ENCODE peak calls at places on chromosomes 3 and 15, in seven cellular contexts. One of them, this sample, is unnamed.

GRCh38 chr15:92377083-92377789 is 16.4 kb upstream of the ST8SIA2 start:
- DNase-seq in AG09309: no peak
- DNase-seq in body of pancreas: no peak
- DNase-seq in astrocyte of the spinal cord: no peak
- DNase-seq in fibroblast of pulmonary artery: no peak
- DNase-seq in DND-41: no peak
- DNase-seq in foreskin fibroblast: no peak
- DNase-seq in this sample: no peak

GRCh38 chr3:170513674-170514073 is 72.2 kb downstream of the SLC7A14 start:
- DNase-seq in astrocyte of the spinal cord: no peak
- DNase-seq in AG09309: no peak
- DNase-seq in foreskin fibroblast: no peak
- DNase-seq in body of pancreas: no peak
- DNase-seq in DND-41: no peak
- DNase-seq in fibroblast of pulmonary artery: no peak
- DNase-seq in this sample: no peak

GRCh38 chr3:55242921-55243320 is 244.2 kb downstream of the WNT5A start:
- DNase-seq in foreskin fibroblast: no peak
- DNase-seq in AG09309: no peak
- DNase-seq in fibroblast of pulmonary artery: no peak
- DNase-seq in DND-41: no peak
- DNase-seq in body of pancreas: no peak
- DNase-seq in astrocyte of the spinal cord: no peak
- DNase-seq in this sample: no peak

GRCh38 chr3:19147905-19148767 is at the start of gene KCNH8:
- DNase-seq in foreskin fibroblast: no peak
- DNase-seq in DND-41: peak; percentile 7
- DNase-seq in fibroblast of pulmonary artery: no peak
- DNase-seq in astrocyte of the spinal cord: no peak
- DNase-seq in AG09309: no peak
- DNase-seq in body of pancreas: peak; percentile 51
- DNase-seq in this sample: no peak

GRCh38 chr3:126344380-126345041 is 12.7 kb downstream of the KLF15 start:
- DNase-seq in AG09309: no peak
- DNase-seq in fibroblast of pulmonary artery: no peak
- DNase-seq in DND-41: no peak
- DNase-seq in foreskin fibroblast: no peak
- DNase-seq in body of pancreas: no peak
- DNase-seq in astrocyte of the spinal cord: no peak
- DNase-seq in this sample: no peak

GRCh38 chr3:142850395-142851023 is 38.4 kb downstream of the PCOLCE2 start:
- DNase-seq in foreskin fibroblast: peak; percentile 92
- DNase-seq in DND-41: no peak
- DNase-seq in astrocyte of the spinal cord: peak; percentile 95
- DNase-seq in AG09309: peak; percentile 87
- DNase-seq in body of pancreas: peak; percentile 51
- DNase-seq in fibroblast of pulmonary artery: peak; percentile 90
- DNase-seq in this sample: peak; percentile 51

GRCh38 chr15:68589783-68590710 is 11.3 kb downstream of the CORO2B start:
- DNase-seq in body of pancreas: no peak
- DNase-seq in DND-41: no peak
- DNase-seq in astrocyte of the spinal cord: no peak
- DNase-seq in AG09309: no peak
- DNase-seq in fibroblast of pulmonary artery: no peak
- DNase-seq in foreskin fibroblast: no peak
- DNase-seq in this sample: no peak

GRCh38 chr15:68407141-68407885 is 24.6 kb downstream of the ITGA11 start:
- DNase-seq in AG09309: no peak
- DNase-seq in astrocyte of the spinal cord: no peak
- DNase-seq in body of pancreas: no peak
- DNase-seq in DND-41: no peak
- DNase-seq in fibroblast of pulmonary artery: peak; percentile 52
- DNase-seq in foreskin fibroblast: no peak
- DNase-seq in this sample: no peak

GRCh38 chr15:83310521-83311456 is 26.3 kb upstream of the BNC1 start:
- DNase-seq in fibroblast of pulmonary artery: peak; percentile 86
- DNase-seq in AG09309: no peak
- DNase-seq in body of pancreas: no peak
- DNase-seq in astrocyte of the spinal cord: no peak
- DNase-seq in DND-41: no peak
- DNase-seq in foreskin fibroblast: no peak
- DNase-seq in this sample: no peak

GRCh38 chr3:39255503-39256325 is 24.1 kb downstream of the CX3CR1 start:
- DNase-seq in fibroblast of pulmonary artery: no peak
- DNase-seq in foreskin fibroblast: no peak
- DNase-seq in AG09309: no peak
- DNase-seq in astrocyte of the spinal cord: no peak
- DNase-seq in body of pancreas: peak; percentile 53
- DNase-seq in DND-41: no peak
- DNase-seq in this sample: no peak

GRCh38 chr3:38151667-38152265 is 13.3 kb downstream of the MYD88 start:
- DNase-seq in foreskin fibroblast: no peak
- DNase-seq in body of pancreas: no peak
- DNase-seq in astrocyte of the spinal cord: no peak
- DNase-seq in AG09309: no peak
- DNase-seq in fibroblast of pulmonary artery: no peak
- DNase-seq in DND-41: no peak
- DNase-seq in this sample: no peak

GRCh38 chr15:76239786-76240185 is 71.5 kb downstream of the ETFA start:
- DNase-seq in DND-41: no peak
- DNase-seq in body of pancreas: no peak
- DNase-seq in AG09309: no peak
- DNase-seq in fibroblast of pulmonary artery: no peak
- DNase-seq in astrocyte of the spinal cord: no peak
- DNase-seq in foreskin fibroblast: no peak
- DNase-seq in this sample: no peak

GRCh38 chr3:27824312-27825200 is 102.4 kb upstream of the EOMES start:
- DNase-seq in foreskin fibroblast: no peak
- DNase-seq in DND-41: no peak
- DNase-seq in AG09309: no peak
- DNase-seq in body of pancreas: no peak
- DNase-seq in astrocyte of the spinal cord: no peak
- DNase-seq in fibroblast of pulmonary artery: no peak
- DNase-seq in this sample: no peak

GRCh38 chr3:38649500-38650247 is at the start of gene SCN5A:
- DNase-seq in DND-41: peak; percentile 49
- DNase-seq in astrocyte of the spinal cord: no peak
- DNase-seq in AG09309: no peak
- DNase-seq in body of pancreas: peak; percentile 45
- DNase-seq in fibroblast of pulmonary artery: peak; percentile 12
- DNase-seq in foreskin fibroblast: peak; percentile 35
- DNase-seq in this sample: no peak

GRCh38 chr3:81760924-81761903 is at the start of gene GBE1:
- DNase-seq in astrocyte of the spinal cord: peak; percentile 92
- DNase-seq in foreskin fibroblast: peak; percentile 97
- DNase-seq in AG09309: peak; percentile 94
- DNase-seq in DND-41: peak; percentile 95
- DNase-seq in fibroblast of pulmonary artery: peak; percentile 98
- DNase-seq in body of pancreas: peak; percentile 96
- DNase-seq in this sample: peak; percentile 81
- TF ChIP-seq CTCF in astrocyte of the spinal cord: peak; percentile 54
- TF ChIP-seq CTCF in foreskin fibroblast: peak; percentile 47
- TF ChIP-seq CTCF in AG09309: peak; percentile 47
- TF ChIP-seq CTCF in DND-41: peak; percentile 74
- TF ChIP-seq CTCF in fibroblast of pulmonary artery: peak; percentile 54
- TF ChIP-seq CTCF in body of pancreas: no peak
- TF ChIP-seq CTCF in this sample: no peak

DNA sequence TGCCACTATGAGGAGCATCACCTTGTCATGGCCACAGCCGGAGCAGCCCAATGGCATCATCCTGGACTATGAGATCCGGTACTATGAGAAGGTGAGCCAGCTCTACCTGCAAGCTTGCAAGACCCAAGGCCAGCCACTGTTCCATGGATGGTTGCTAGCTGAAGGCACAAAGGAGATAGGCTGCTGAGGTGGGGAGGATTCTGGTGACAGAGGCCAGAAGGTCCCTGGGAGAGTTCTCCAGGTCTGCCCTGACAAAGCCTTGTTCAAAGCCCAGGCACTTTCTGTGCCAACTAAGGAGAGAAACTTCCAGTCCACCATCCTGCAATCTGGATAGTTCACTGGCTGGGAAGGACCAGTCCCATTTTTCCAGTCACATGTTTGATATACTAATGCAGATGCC is 359.1 kb downstream of the EPHB1 start:
- DNase-seq in body of pancreas: no peak
- DNase-seq in DND-41: no peak
- DNase-seq in foreskin fibroblast: no peak
- DNase-seq in astrocyte of the spinal cord: no peak
- DNase-seq in AG09309: no peak
- DNase-seq in fibroblast of pulmonary artery: no peak
- DNase-seq in this sample: no peak
- H3K4me3 ChIP-seq in body of pancreas: no peak overlapping the region
- H3K4me3 ChIP-seq in DND-41: no peak overlapping the region
- H3K4me3 ChIP-seq in foreskin fibroblast: no peak overlapping the region
- H3K4me3 ChIP-seq in astrocyte of the spinal cord: no peak overlapping the region
- H3K4me3 ChIP-seq in AG09309: no peak overlapping the region
- H3K4me3 ChIP-seq in fibroblast of pulmonary artery: no peak overlapping the region
- H3K4me3 ChIP-seq in this sample: no peak overlapping the region

DNA sequence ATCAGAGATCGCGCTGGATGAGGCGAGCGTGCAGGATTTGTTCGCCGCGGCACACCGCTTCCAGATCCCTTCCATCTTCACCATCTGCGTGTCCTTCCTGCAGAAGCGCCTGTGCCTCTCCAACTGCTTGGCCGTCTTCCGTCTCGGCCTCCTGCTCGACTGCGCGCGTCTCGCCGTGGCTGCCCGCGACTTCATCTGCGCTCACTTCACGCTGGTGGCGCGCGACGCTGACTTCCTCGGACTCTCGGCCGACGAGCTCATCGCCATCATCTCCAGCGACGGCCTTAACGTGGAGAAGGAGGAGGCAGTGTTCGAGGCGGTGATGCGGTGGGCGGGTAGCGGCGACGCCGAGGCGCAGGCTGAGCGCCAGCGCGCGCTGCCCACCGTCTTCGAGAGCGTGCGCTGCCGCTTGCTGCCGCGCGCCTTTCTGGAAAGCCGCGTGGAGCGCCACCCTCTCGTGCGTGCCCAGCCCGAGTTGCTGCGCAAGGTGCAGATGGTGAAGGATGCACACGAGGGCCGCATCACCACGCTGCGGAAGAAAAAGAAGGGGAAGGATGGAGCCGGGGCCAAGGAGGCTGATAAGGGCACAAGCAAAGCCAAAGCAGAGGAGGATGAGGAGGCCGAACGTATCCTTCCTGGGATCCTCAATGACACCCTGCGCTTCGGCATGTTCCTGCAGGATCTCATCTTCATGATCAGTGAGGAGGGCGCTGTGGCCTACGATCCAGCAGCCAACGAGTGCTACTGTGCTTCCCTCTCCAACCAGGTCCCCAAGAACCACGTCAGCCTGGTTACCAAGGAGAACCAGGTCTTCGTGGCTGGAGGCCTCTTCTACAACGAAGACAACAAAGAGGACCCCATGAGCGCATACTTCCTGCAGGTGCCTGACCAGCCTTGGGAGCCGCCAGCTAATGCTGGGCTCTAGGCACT is 819 bp downstream of the KLHL40 start:
- DNase-seq in DND-41: no peak
- DNase-seq in astrocyte of the spinal cord: no peak
- DNase-seq in fibroblast of pulmonary artery: no peak
- DNase-seq in AG09309: no peak
- DNase-seq in body of pancreas: no peak
- DNase-seq in foreskin fibroblast: no peak
- DNase-seq in this sample: no peak
- TF ChIP-seq CTCF in DND-41: no peak
- TF ChIP-seq CTCF in astrocyte of the spinal cord: no peak
- TF ChIP-seq CTCF in fibroblast of pulmonary artery: no peak
- TF ChIP-seq CTCF in AG09309: no peak
- TF ChIP-seq CTCF in body of pancreas: no peak
- TF ChIP-seq CTCF in foreskin fibroblast: no peak
- TF ChIP-seq CTCF in this sample: no peak

GRCh38 chr3:131026321-131027151 is at the start of the genes ASTE1 and NEK11:
- DNase-seq in fibroblast of pulmonary artery: peak; percentile 84
- DNase-seq in AG09309: no peak
- DNase-seq in DND-41: peak; percentile 90
- DNase-seq in body of pancreas: peak; percentile 91
- DNase-seq in astrocyte of the spinal cord: peak; percentile 89
- DNase-seq in foreskin fibroblast: peak; percentile 81
- DNase-seq in this sample: peak; percentile 39

GRCh38 chr3:131020122-131020693 is 6.4 kb downstream of the ASTE1 start:
- DNase-seq in astrocyte of the spinal cord: no peak
- DNase-seq in foreskin fibroblast: no peak
- DNase-seq in DND-41: no peak
- DNase-seq in body of pancreas: no peak
- DNase-seq in AG09309: no peak
- DNase-seq in fibroblast of pulmonary artery: no peak
- DNase-seq in this sample: peak; percentile 21

GRCh38 chr3:131028844-131029243 is 2.2 kb downstream of the NEK11 start:
- DNase-seq in astrocyte of the spinal cord: no peak
- DNase-seq in foreskin fibroblast: no peak
- DNase-seq in AG09309: no peak
- DNase-seq in fibroblast of pulmonary artery: no peak
- DNase-seq in body of pancreas: no peak
- DNase-seq in DND-41: no peak
- DNase-seq in this sample: no peak

GRCh38 chr3:131025500-131025899 is 1.1 kb downstream of the ASTE1 start:
- DNase-seq in body of pancreas: no peak
- DNase-seq in fibroblast of pulmonary artery: no peak
- DNase-seq in AG09309: no peak
- DNase-seq in astrocyte of the spinal cord: no peak
- DNase-seq in foreskin fibroblast: no peak
- DNase-seq in DND-41: no peak
- DNase-seq in this sample: no peak
- H3K4me3 ChIP-seq in body of pancreas: no peak overlapping the region
- H3K4me3 ChIP-seq in fibroblast of pulmonary artery: peak overlapping the region; percentile 83
- H3K4me3 ChIP-seq in AG09309: peak overlapping the region; percentile 94
- H3K4me3 ChIP-seq in astrocyte of the spinal cord: peak overlapping the region; percentile 79
- H3K4me3 ChIP-seq in foreskin fibroblast: peak overlapping the region; percentile 91
- H3K4me3 ChIP-seq in DND-41: peak overlapping the region; percentile 93
- H3K4me3 ChIP-seq in this sample: peak overlapping the region; percentile 67

GRCh38 chr3:101846709-101847108 is 2.6 kb upstream of the NFKBIZ start:
- DNase-seq in DND-41: no peak
- DNase-seq in foreskin fibroblast: no peak
- DNase-seq in body of pancreas: no peak
- DNase-seq in AG09309: no peak
- DNase-seq in astrocyte of the spinal cord: no peak
- DNase-seq in fibroblast of pulmonary artery: no peak
- DNase-seq in this sample: no peak
- TF ChIP-seq CTCF in DND-41: no peak
- TF ChIP-seq CTCF in foreskin fibroblast: no peak
- TF ChIP-seq CTCF in body of pancreas: no peak
- TF ChIP-seq CTCF in AG09309: no peak
- TF ChIP-seq CTCF in astrocyte of the spinal cord: no peak
- TF ChIP-seq CTCF in fibroblast of pulmonary artery: no peak
- TF ChIP-seq CTCF in this sample: no peak

DNA sequence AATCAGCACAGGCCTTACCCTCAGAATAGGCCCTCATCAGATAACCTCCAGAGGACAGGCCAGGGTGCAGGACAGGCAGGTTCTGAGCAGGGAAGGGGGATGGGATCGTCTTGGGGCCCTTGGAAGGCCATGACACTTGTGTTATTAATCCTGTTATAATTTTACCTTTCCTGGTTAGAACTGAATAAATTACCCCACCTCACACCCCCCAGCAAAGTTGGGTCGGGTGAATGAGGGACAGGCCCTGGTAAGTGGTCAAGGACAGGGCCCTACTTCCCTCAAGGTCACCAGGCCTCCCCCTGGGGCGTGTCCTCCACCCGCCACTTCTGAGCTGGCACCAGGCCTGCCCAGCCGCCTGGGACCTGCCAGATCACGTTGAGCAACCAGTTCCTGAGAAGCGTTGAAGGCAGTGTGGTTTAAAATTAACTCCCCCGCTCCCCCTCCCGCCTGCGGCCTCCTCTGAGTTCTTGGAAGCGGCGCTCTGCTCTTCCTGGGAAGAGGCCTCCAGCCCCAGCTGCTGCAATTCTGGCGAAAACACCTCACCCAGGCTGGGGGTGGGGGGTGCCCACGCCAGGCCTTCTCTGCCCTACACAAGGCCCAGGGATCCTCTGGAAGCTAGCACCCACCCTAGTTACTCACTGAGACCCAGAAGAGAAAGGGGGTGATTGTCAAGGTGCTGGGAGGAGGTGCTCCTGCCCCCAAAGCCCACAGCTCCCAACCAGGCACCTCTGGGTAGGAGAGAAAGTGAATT is 10.6 kb downstream of the CISH start:
- DNase-seq in astrocyte of the spinal cord: peak; percentile 97
- DNase-seq in foreskin fibroblast: peak; percentile 96
- DNase-seq in AG09309: peak; percentile 95
- DNase-seq in DND-41: peak; percentile 98
- DNase-seq in fibroblast of pulmonary artery: peak; percentile 99
- DNase-seq in body of pancreas: peak; percentile 99
- DNase-seq in this sample: peak; percentile 73
- H3K4me3 ChIP-seq in astrocyte of the spinal cord: no peak overlapping the region
- H3K4me3 ChIP-seq in foreskin fibroblast: no peak overlapping the region
- H3K4me3 ChIP-seq in AG09309: no peak overlapping the region
- H3K4me3 ChIP-seq in DND-41: peak overlapping the region; percentile 82
- H3K4me3 ChIP-seq in fibroblast of pulmonary artery: peak overlapping the region; percentile 36
- H3K4me3 ChIP-seq in body of pancreas: no peak overlapping the region
- H3K4me3 ChIP-seq in this sample: no peak overlapping the region

This sample was measured in HFF-Myc.